ENCODE peak calls at places on chromosomes 16 and 17, in seven cellular contexts. R is suprapubic skin, W is upper lobe of left lung, E is GM23338, G is GM12892, B is K562, K is Panc1. X is an unnamed sample.

GRCh38 chr17:75239778-75240393 is 21.5 kb downstream of the GGA3 start:
- DNase-seq in R (no peak), W (no peak), E (no peak), G (no peak), B (no peak), K (no peak), X (no peak)

GRCh38 chr17:74795327-74796020 is 19.3 kb upstream of the NAT9 start:
- DNase-seq in R (no peak), W (no peak), E (no peak), G (no peak), B (no peak), K (no peak), X (no peak)

GRCh38 chr17:40086150-40087044 is 14.0 kb downstream of the NR1D1 start:
- DNase-seq in R (no peak), W (no peak), E (peak), G (peak), B (peak), K (no peak), X (no peak)

GRCh38 chr16:55048745-55049144 is 118.1 kb downstream of the IRX5 start:
- DNase-seq in R (no peak), W (no peak), E (peak), G (no peak), B (no peak), K (no peak), X (peak)

GRCh38 chr17:77375917-77376651 is 235.3 kb downstream of the SEC14L1 start:
- DNase-seq in R (no peak), W (peak), E (no peak), G (no peak), B (no peak), K (no peak), X (peak)

GRCh38 chr16:86772671-86773338 is 194.5 kb downstream of the FOXL1 start:
- DNase-seq in R (no peak), W (no peak), E (no peak), G (no peak), B (no peak), K (no peak), X (peak)

GRCh38 chr17:35002876-35003551 is 22.7 kb downstream of the LIG3 start:
- DNase-seq in R (no peak), W (no peak), E (no peak), G (no peak), B (no peak), K (no peak), X (peak)

GRCh38 chr16:66248096-66248495 is 118.4 kb upstream of the CDH5 start:
- DNase-seq in R (no peak), W (no peak), E (no peak), G (no peak), B (no peak), K (no peak), X (peak)

GRCh38 chr16:30758988-30759461 is 2.8 kb downstream of the CFAP119 start:
- DNase-seq in R (no peak), W (peak), E (no peak), G (no peak), B (no peak), K (no peak), X (peak)

GRCh38 chr17:7173687-7174602 is 5.2 kb downstream of the ASGR1 start:
- DNase-seq in R (no peak), W (peak), E (peak), G (peak), B (peak), K (no peak), X (peak)

GRCh38 chr17:34171245-34171818 is 83.8 kb upstream of the CCL2 start:
- DNase-seq in R (no peak), W (peak), E (peak), G (no peak), B (peak), K (peak), X (no peak)

GRCh38 chr16:57618306-57619132 is 9.9 kb upstream of the ADGRG1 start:
- DNase-seq in R (peak), W (peak), E (no peak), G (no peak), B (no peak), K (no peak), X (peak)

GRCh38 chr16:54050281-54051210 is 236.0 kb downstream of the IRX3 start:
- DNase-seq in R (no peak), W (no peak), E (peak), G (no peak), B (no peak), K (no peak), X (no peak)

GRCh38 chr16:56301391-56301850 is 110.1 kb downstream of the GNAO1 start:
- DNase-seq in R (no peak), W (no peak), E (no peak), G (no peak), B (no peak), K (no peak), X (no peak)

GRCh38 chr17:28944862-28945741 is 6.2 kb downstream of the PHF12 start:
- DNase-seq in R (no peak), W (no peak), E (no peak), G (no peak), B (no peak), K (no peak), X (no peak)

GRCh38 chr17:1989135-1989534 is 36.0 kb downstream of the RTN4RL1 start:
- DNase-seq in R (no peak), W (no peak), E (no peak), G (no peak), B (peak), K (no peak), X (peak)

GRCh38 chr16:58114827-58115825 is 14.1 kb downstream of the CFAP20 start:
- DNase-seq in R (no peak), W (no peak), E (no peak), G (no peak), B (no peak), K (no peak), X (no peak)

GRCh38 chr17:40675905-40676304 is 10.9 kb upstream of the KRT222 start:
- DNase-seq in R (no peak), W (no peak), E (peak), G (no peak), B (no peak), K (no peak), X (no peak)

GRCh38 chr16:80540516-80541305 is at the start of gene DYNLRB2:
- DNase-seq in R (peak), W (peak), E (peak), G (peak), B (peak), K (no peak), X (peak)

GRCh38 chr16:78988361-78988992 is 612.1 kb downstream of the MAF start:
- DNase-seq in R (no peak), W (no peak), E (peak), G (no peak), B (peak), K (no peak), X (no peak)

GRCh38 chr17:10640475-10640874 is 16.6 kb downstream of the MYH3 start:
- DNase-seq in R (no peak), W (no peak), E (no peak), G (no peak), B (no peak), K (no peak), X (no peak)

GRCh38 chr16:17238285-17239028 is 232.3 kb downstream of the XYLT1 start:
- DNase-seq in R (no peak), W (no peak), E (no peak), G (no peak), B (no peak), K (no peak), X (no peak)

GRCh38 chr17:68204736-68205135 is 43.1 kb upstream of the AMZ2 start:
- DNase-seq in R (no peak), W (peak), E (no peak), G (no peak), B (peak), K (no peak), X (no peak)

GRCh38 chr17:37490638-37491614 is 1.2 kb downstream of the DUSP14 start:
- DNase-seq in R (no peak), W (no peak), E (peak), G (no peak), B (peak), K (no peak), X (peak)

GRCh38 chr17:49787932-49788442 is 494 bp upstream of the KAT7 start:
- DNase-seq in R (no peak), W (peak), E (no peak), G (no peak), B (peak), K (no peak), X (no peak)

GRCh38 chr16:81720973-81721907 is 57.9 kb upstream of the PLCG2 start:
- DNase-seq in R (no peak), W (no peak), E (no peak), G (no peak), B (no peak), K (no peak), X (no peak)
- TF ChIP-seq POLR2AphosphoS5 in R (no peak), W (no peak), E (no peak), G (no peak), B (no peak), K (no peak), X (peak)

GRCh38 chr16:1192384-1193073 is 32.5 kb downstream of the TPSG1 start:
- DNase-seq in R (no peak), W (no peak), E (no peak), G (no peak), B (no peak), K (no peak), X (no peak)

GRCh38 chr16:1194665-1195392 is 30.2 kb downstream of the TPSG1 start:
- DNase-seq in R (no peak), W (no peak), E (peak), G (no peak), B (peak), K (no peak), X (no peak)

GRCh38 chr16:1195393-1195666 is 29.7 kb downstream of the TPSG1 start:
- DNase-seq in R (no peak), W (no peak), E (no peak), G (no peak), B (no peak), K (no peak), X (no peak)

GRCh38 chr16:1193825-1194581 is 31.1 kb downstream of the TPSG1 start:
- DNase-seq in R (no peak), W (no peak), E (no peak), G (no peak), B (no peak), K (no peak), X (no peak)

DNA sequence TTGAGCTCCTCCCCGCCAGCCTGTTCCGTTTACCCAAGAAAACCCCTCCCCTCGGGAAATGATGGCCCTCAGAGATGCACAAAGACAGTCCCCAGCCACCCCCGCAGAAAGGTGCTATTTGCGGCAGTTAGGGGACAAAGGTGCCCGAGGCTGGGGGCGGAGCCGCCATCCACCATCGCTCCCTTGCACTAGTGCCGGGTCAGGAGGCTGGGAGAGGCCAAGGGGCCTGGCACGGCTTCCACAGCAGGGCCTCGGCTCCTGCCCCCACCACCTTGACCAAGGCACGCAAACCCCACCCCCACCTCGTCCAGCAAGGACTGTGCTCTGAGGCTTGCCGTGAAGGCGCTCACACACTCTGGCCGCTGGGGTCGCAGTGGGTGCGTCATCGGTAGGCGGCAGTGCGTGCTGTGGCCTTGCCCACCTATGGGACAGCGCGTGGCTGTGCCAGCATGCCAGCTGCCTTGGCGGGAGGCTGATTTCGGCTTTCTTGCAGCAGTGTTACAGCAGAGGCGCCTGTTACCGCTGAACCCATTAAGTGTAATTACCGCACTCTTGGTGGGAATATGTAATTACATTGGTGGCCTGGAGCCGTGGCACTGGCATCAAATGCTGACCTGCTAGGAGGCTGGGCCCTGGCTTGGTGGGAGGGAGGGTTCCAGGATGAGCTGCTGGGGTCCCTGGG is 31.8 kb downstream of the TPSG1 start:
- DNase-seq in R (no peak), W (no peak), E (no peak), G (no peak), B (peak), K (no peak), X (peak)
- TF ChIP-seq POLR2AphosphoS5 in R (no peak), W (no peak), E (no peak), G (no peak), B (no peak), K (no peak), X (peak)

GRCh38 chr16:2472885-2473284 is 1.8 kb downstream of the NTN3 start:
- DNase-seq in R (no peak), W (no peak), E (no peak), G (no peak), B (no peak), K (no peak), X (no peak)

GRCh38 chr16:2471653-2472487 is 773 bp downstream of the NTN3 start:
- DNase-seq in R (no peak), W (no peak), E (peak), G (no peak), B (no peak), K (no peak), X (no peak)

GRCh38 chr16:2471016-2471652 is at the start of gene NTN3:
- DNase-seq in R (no peak), W (no peak), E (peak), G (no peak), B (peak), K (no peak), X (no peak)

GRCh38 chr16:2473425-2473926 is 1.5 kb upstream of the TBC1D24 start:
- DNase-seq in R (no peak), W (no peak), E (peak), G (no peak), B (peak), K (no peak), X (no peak)

GRCh38 chr16:2472488-2472864 is 1.4 kb downstream of the NTN3 start:
- DNase-seq in R (no peak), W (no peak), E (no peak), G (no peak), B (no peak), K (no peak), X (no peak)
- TF ChIP-seq POLR2AphosphoS5 in R (no peak), W (no peak), E (no peak), G (no peak), B (no peak), K (no peak), X (no peak)

DNA sequence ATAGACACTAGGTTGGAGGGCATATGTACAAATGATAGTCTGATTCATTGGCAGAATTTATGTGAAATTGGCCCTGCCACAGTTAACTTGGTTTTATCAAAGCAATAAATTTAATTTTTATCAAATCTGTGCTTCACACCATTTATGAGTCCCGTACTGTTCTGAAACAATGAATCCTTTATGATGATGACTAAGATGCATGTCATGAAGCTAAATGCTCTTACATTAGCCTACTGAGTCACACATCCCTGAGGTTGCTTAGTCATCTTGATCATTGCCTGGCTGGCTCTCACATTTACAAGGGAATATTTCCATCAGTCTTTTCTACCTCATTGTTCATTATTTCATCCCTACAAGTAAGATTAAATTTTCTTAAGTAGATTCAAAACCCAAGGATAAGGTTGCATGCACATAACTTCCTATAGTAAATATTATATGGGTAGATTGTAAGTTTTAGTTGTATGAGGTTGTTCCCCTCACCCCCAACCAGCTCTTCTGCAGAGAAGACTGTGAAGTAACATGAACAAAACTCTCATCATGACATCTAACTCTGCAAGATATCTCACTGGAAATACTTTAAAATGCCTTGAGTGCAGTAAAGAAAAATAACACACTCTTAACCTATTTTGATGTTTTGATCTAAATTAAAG is 170.7 kb downstream of the CYB561 start:
- DNase-seq in R (no peak), W (no peak), E (no peak), G (no peak), B (peak), K (peak), X (no peak)
- TF ChIP-seq POLR2AphosphoS5 in R (no peak), W (no peak), E (no peak), G (no peak), B (no peak), K (peak), X (no peak)

X was measured in sigmoid colon.